ENCODE peak calls at places on chromosomes 11 and 22, in six cellular contexts. One of them, this sample, is unnamed.

GRCh38 chr11:56706486-56706885 is 7.6 kb downstream of the OR9G1 start:
- DNase-seq in PC-9: no peak
- DNase-seq in right lobe of liver: no peak
- DNase-seq in kidney epithelial cell: no peak
- DNase-seq in endothelial cell of umbilical vein: no peak
- DNase-seq in HCT116: no peak
- DNase-seq in this sample: no peak

GRCh38 chr11:46381046-46381835 is at the start of gene MDK:
- DNase-seq in PC-9: no peak
- DNase-seq in right lobe of liver: no peak
- DNase-seq in kidney epithelial cell: no peak
- DNase-seq in endothelial cell of umbilical vein: peak; percentile 37
- DNase-seq in HCT116: no peak
- DNase-seq in this sample: no peak

GRCh38 chr11:86294026-86294425 is 8.0 kb upstream of the HIKESHI start:
- DNase-seq in PC-9: peak; percentile 23
- DNase-seq in right lobe of liver: no peak
- DNase-seq in kidney epithelial cell: no peak
- DNase-seq in endothelial cell of umbilical vein: no peak
- DNase-seq in HCT116: no peak
- DNase-seq in this sample: no peak

GRCh38 chr22:37412445-37413250 is 14.6 kb downstream of the ELFN2 start:
- DNase-seq in PC-9: peak; percentile 90
- DNase-seq in right lobe of liver: no peak
- DNase-seq in kidney epithelial cell: no peak
- DNase-seq in endothelial cell of umbilical vein: no peak
- DNase-seq in HCT116: no peak
- DNase-seq in this sample: no peak

GRCh38 chr11:69666261-69666660 is 8.9 kb downstream of the LTO1 start:
- DNase-seq in PC-9: no peak
- DNase-seq in right lobe of liver: no peak
- DNase-seq in kidney epithelial cell: no peak
- DNase-seq in endothelial cell of umbilical vein: no peak
- DNase-seq in HCT116: no peak
- DNase-seq in this sample: no peak

GRCh38 chr22:44898236-44898635 is 111.6 kb downstream of the PHF21B start:
- DNase-seq in PC-9: no peak
- DNase-seq in right lobe of liver: peak; percentile 29
- DNase-seq in kidney epithelial cell: no peak
- DNase-seq in endothelial cell of umbilical vein: no peak
- DNase-seq in HCT116: no peak
- DNase-seq in this sample: no peak

GRCh38 chr11:86160546-86161149 is 83.9 kb upstream of the EED start:
- DNase-seq in PC-9: peak; percentile 98
- DNase-seq in right lobe of liver: no peak
- DNase-seq in kidney epithelial cell: no peak
- DNase-seq in endothelial cell of umbilical vein: peak; percentile 31
- DNase-seq in HCT116: no peak
- DNase-seq in this sample: no peak

GRCh38 chr22:31083377-31083768 is 2.3 kb downstream of the SMTN start:
- DNase-seq in PC-9: no peak
- DNase-seq in right lobe of liver: no peak
- DNase-seq in kidney epithelial cell: no peak
- DNase-seq in endothelial cell of umbilical vein: no peak
- DNase-seq in HCT116: no peak
- DNase-seq in this sample: no peak

GRCh38 chr22:50236731-50237409 is 8.0 kb downstream of the TUBGCP6 start:
- DNase-seq in PC-9: no peak
- DNase-seq in right lobe of liver: no peak
- DNase-seq in kidney epithelial cell: no peak
- DNase-seq in endothelial cell of umbilical vein: no peak
- DNase-seq in HCT116: no peak
- DNase-seq in this sample: no peak

GRCh38 chr11:69136471-69136870 is 19.3 kb upstream of the SMIM38 start:
- DNase-seq in PC-9: no peak
- DNase-seq in right lobe of liver: no peak
- DNase-seq in kidney epithelial cell: no peak
- DNase-seq in endothelial cell of umbilical vein: no peak
- DNase-seq in HCT116: no peak
- DNase-seq in this sample: no peak

GRCh38 chr11:111310088-111310487 is 11.7 kb downstream of the POU2AF3 start:
- DNase-seq in PC-9: peak; percentile 41
- DNase-seq in right lobe of liver: no peak
- DNase-seq in kidney epithelial cell: no peak
- DNase-seq in endothelial cell of umbilical vein: no peak
- DNase-seq in HCT116: no peak
- DNase-seq in this sample: no peak

GRCh38 chr11:35672608-35673007 is 10.0 kb downstream of the TRIM44 start:
- DNase-seq in PC-9: no peak
- DNase-seq in right lobe of liver: no peak
- DNase-seq in kidney epithelial cell: no peak
- DNase-seq in endothelial cell of umbilical vein: no peak
- DNase-seq in HCT116: no peak
- DNase-seq in this sample: no peak

GRCh38 chr11:69499216-69499945 is 17.9 kb downstream of the LINC01488 start:
- DNase-seq in PC-9: no peak
- DNase-seq in right lobe of liver: peak; percentile 22
- DNase-seq in kidney epithelial cell: no peak
- DNase-seq in endothelial cell of umbilical vein: no peak
- DNase-seq in HCT116: no peak
- DNase-seq in this sample: no peak

GRCh38 chr11:110022548-110022947 is 70.6 kb upstream of the ZC3H12C start:
- DNase-seq in PC-9: no peak
- DNase-seq in right lobe of liver: no peak
- DNase-seq in kidney epithelial cell: no peak
- DNase-seq in endothelial cell of umbilical vein: no peak
- DNase-seq in HCT116: no peak
- DNase-seq in this sample: peak; percentile 3

DNA sequence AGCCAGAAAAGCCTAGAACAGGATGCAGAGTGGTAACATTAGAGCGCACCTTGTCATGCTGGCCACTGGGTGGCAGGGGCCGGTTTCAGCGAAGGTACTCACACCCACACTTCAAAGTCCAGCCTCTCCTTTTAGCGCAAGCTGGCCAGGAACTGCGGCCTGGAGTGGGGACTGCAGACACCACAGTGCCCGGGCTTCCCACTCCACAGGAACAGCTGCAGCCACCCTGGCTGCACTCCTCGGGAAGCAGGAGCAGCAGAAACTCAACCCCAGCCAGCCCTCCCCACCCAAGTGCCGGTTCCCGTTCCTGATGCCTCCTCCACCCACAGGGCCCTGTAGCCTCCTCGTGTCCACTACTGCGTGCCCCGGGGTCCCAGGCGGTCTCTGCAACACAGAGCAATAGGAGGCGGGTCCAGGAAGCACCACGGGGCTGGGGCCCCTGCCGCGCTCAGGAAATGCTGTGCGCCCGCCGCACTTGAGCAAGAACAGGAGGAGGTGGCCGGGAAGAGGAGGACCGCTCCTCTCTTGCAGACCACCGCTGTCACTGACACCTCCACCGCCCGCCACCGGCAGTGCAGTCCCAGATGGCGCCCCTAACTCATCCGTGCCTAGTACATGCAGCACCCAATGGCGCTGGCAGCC is 2.2 kb downstream of the RFPL2 start:
- DNase-seq in PC-9: no peak
- DNase-seq in right lobe of liver: peak; percentile 86
- DNase-seq in kidney epithelial cell: peak; percentile 21
- DNase-seq in endothelial cell of umbilical vein: peak; percentile 45
- DNase-seq in HCT116: peak; percentile 50
- DNase-seq in this sample: no peak
- H3K4me3 ChIP-seq in PC-9: no peak overlapping the region
- H3K4me3 ChIP-seq in right lobe of liver: peak overlapping the region; percentile 7
- H3K4me3 ChIP-seq in kidney epithelial cell: no peak overlapping the region
- H3K4me3 ChIP-seq in endothelial cell of umbilical vein: no peak overlapping the region
- H3K4me3 ChIP-seq in HCT116: no peak overlapping the region
- H3K4me3 ChIP-seq in this sample: no peak overlapping the region

DNA sequence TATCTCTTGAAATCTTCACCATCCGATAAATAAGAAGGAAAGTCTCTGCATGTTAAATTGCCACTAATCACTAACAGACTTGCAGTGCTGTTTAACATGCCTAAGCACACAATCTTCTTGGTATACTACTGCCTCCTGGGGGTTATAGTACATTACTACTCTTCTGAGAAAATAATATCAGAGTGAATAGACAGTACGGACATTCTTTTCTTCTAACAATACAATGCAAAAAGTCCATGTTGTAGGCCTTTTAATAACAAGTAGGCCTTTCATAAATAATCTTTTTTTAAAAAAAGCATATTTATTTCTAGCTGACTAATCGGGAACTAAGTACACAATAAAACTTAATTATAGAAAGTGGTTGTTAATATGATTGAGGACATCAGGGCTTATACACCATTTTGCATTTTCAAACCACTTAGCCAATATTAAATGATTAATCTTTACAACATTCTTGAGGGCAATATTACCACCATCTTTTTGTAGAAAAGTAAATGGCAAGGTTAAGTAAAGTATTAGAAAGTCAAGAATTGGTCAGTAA is 84.8 kb downstream of the TTC28 start:
- DNase-seq in PC-9: peak; percentile 36
- DNase-seq in right lobe of liver: no peak
- DNase-seq in kidney epithelial cell: peak; percentile 16
- DNase-seq in endothelial cell of umbilical vein: peak; percentile 69
- DNase-seq in HCT116: peak; percentile 35
- DNase-seq in this sample: peak; percentile 31
- TF ChIP-seq CTCF in PC-9: peak; percentile 81
- TF ChIP-seq CTCF in right lobe of liver: peak; percentile 72
- TF ChIP-seq CTCF in kidney epithelial cell: peak; percentile 68
- TF ChIP-seq CTCF in endothelial cell of umbilical vein: peak; percentile 53
- TF ChIP-seq CTCF in HCT116: peak; percentile 66
- TF ChIP-seq CTCF in this sample: peak; percentile 44

GRCh38 chr22:36197065-36197440 is 4.6 kb downstream of the APOL4 start:
- DNase-seq in PC-9: no peak
- DNase-seq in right lobe of liver: no peak
- DNase-seq in kidney epithelial cell: no peak
- DNase-seq in endothelial cell of umbilical vein: peak; percentile 72
- DNase-seq in HCT116: no peak
- DNase-seq in this sample: no peak
- H3K4me3 ChIP-seq in PC-9: no peak overlapping the region
- H3K4me3 ChIP-seq in right lobe of liver: no peak overlapping the region
- H3K4me3 ChIP-seq in kidney epithelial cell: no peak overlapping the region
- H3K4me3 ChIP-seq in endothelial cell of umbilical vein: no peak overlapping the region
- H3K4me3 ChIP-seq in HCT116: no peak overlapping the region
- H3K4me3 ChIP-seq in this sample: no peak overlapping the region

DNA sequence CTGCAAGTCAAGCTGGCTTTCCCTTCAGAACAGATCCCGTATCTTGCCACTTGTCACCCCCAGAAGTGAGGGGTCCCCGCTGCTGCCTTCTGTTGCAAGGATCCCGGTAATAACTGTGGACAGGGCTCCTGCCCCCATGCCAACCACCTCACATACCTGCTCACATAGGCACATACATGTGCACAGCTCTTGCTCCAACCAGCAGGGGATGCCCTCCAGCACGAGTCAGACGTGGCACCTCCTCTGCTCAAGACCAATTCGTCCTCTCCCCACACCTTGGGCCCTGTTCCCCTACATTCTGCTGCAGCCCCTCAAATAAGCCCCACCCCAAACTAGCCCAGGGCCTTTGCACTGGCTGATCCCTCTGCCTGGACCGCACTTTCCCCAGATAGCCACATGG is 163.3 kb downstream of the CRYBB2 start:
- DNase-seq in PC-9: no peak
- DNase-seq in right lobe of liver: no peak
- DNase-seq in kidney epithelial cell: no peak
- DNase-seq in endothelial cell of umbilical vein: no peak
- DNase-seq in HCT116: no peak
- DNase-seq in this sample: no peak
- TF ChIP-seq CTCF in PC-9: no peak
- TF ChIP-seq CTCF in right lobe of liver: peak; percentile 41
- TF ChIP-seq CTCF in kidney epithelial cell: peak; percentile 46
- TF ChIP-seq CTCF in endothelial cell of umbilical vein: no peak
- TF ChIP-seq CTCF in HCT116: no peak
- TF ChIP-seq CTCF in this sample: peak; percentile 11

GRCh38 chr11:13486926-13487660 is 8.7 kb downstream of the PTH start:
- DNase-seq in PC-9: no peak
- DNase-seq in right lobe of liver: peak; percentile 76
- DNase-seq in kidney epithelial cell: no peak
- DNase-seq in endothelial cell of umbilical vein: peak; percentile 40
- DNase-seq in HCT116: no peak
- DNase-seq in this sample: no peak
- H3K4me3 ChIP-seq in PC-9: no peak overlapping the region
- H3K4me3 ChIP-seq in right lobe of liver: no peak overlapping the region
- H3K4me3 ChIP-seq in kidney epithelial cell: no peak overlapping the region
- H3K4me3 ChIP-seq in endothelial cell of umbilical vein: peak overlapping the region; percentile 12
- H3K4me3 ChIP-seq in HCT116: no peak overlapping the region
- H3K4me3 ChIP-seq in this sample: no peak overlapping the region

GRCh38 chr11:112581747-112582146 is 321.1 kb upstream of the PLET1 start:
- DNase-seq in PC-9: no peak
- DNase-seq in right lobe of liver: no peak
- DNase-seq in kidney epithelial cell: no peak
- DNase-seq in endothelial cell of umbilical vein: no peak
- DNase-seq in HCT116: no peak
- DNase-seq in this sample: no peak

GRCh38 chr11:112580864-112581263 is 320.2 kb upstream of the PLET1 start:
- DNase-seq in PC-9: no peak
- DNase-seq in right lobe of liver: no peak
- DNase-seq in kidney epithelial cell: no peak
- DNase-seq in endothelial cell of umbilical vein: no peak
- DNase-seq in HCT116: no peak
- DNase-seq in this sample: no peak

GRCh38 chr11:112583246-112583893 is 322.7 kb upstream of the PLET1 start:
- DNase-seq in PC-9: no peak
- DNase-seq in right lobe of liver: no peak
- DNase-seq in kidney epithelial cell: no peak
- DNase-seq in endothelial cell of umbilical vein: no peak
- DNase-seq in HCT116: no peak
- DNase-seq in this sample: no peak

GRCh38 chr11:112584674-112585073 is 324.0 kb upstream of the PLET1 start:
- DNase-seq in PC-9: no peak
- DNase-seq in right lobe of liver: no peak
- DNase-seq in kidney epithelial cell: no peak
- DNase-seq in endothelial cell of umbilical vein: no peak
- DNase-seq in HCT116: no peak
- DNase-seq in this sample: no peak

DNA sequence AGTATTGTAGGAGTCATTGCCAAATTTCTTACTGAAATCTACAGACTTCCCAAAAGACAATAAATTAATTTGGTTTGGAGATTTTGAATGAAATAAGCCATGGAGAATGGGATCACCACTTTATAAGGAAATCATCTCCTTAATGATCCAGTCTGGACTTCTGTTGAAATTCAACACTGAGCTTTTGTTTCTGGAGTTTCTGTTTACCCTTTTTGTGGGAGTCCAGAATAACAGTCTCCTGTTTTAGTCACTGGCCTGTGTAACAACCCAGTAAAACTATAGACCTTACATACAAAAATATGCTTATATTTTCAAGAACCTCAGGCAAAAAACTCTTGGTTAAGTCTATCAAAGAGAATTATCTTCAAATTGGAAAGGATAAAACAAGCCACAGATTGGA is 321.7 kb upstream of the PLET1 start:
- DNase-seq in PC-9: no peak
- DNase-seq in right lobe of liver: no peak
- DNase-seq in kidney epithelial cell: no peak
- DNase-seq in endothelial cell of umbilical vein: no peak
- DNase-seq in HCT116: no peak
- DNase-seq in this sample: no peak
- TF ChIP-seq CTCF in PC-9: no peak
- TF ChIP-seq CTCF in right lobe of liver: no peak
- TF ChIP-seq CTCF in kidney epithelial cell: no peak
- TF ChIP-seq CTCF in endothelial cell of umbilical vein: no peak
- TF ChIP-seq CTCF in HCT116: no peak
- TF ChIP-seq CTCF in this sample: no peak

This sample was measured in AG04449.